ENCODE peak calls at places on chromosomes 16 and 17, in five cellular contexts. C is thoracic aorta, J is PC-3, B is H1, I is cardiac muscle cell. E is an unnamed sample.

GRCh38 chr17:43579570-43580140 is 33.5 kb upstream of the ETV4 start:
- DNase-seq in C (no peak), J (peak; percentile 87), B (no peak), I (no peak), E (no peak)

GRCh38 chr16:68344252-68344651 is 33.4 kb downstream of the PRMT7 start:
- DNase-seq in C (no peak), J (no peak), B (no peak), I (no peak), E (no peak)

GRCh38 chr17:39069114-39069756 is 82.2 kb downstream of the PLXDC1 start:
- DNase-seq in C (no peak), J (peak; percentile 40), B (no peak), I (peak; percentile 64), E (no peak)

GRCh38 chr16:53915452-53916160 is 211.7 kb downstream of the FTO start:
- DNase-seq in C (no peak), J (no peak), B (no peak), I (no peak), E (no peak)

GRCh38 chr17:82358467-82359350 is at the start of gene TEX19:
- DNase-seq in C (no peak), J (peak; percentile 35), B (no peak), I (no peak), E (no peak)

GRCh38 chr17:70810609-70811008 is 641.3 kb downstream of the KCNJ2 start:
- DNase-seq in C (no peak), J (peak; percentile 56), B (no peak), I (no peak), E (no peak)

GRCh38 chr17:81237591-81238489 is 1.0 kb downstream of the TEPSIN start:
- DNase-seq in C (no peak), J (peak; percentile 36), B (no peak), I (no peak), E (no peak)

GRCh38 chr17:17476865-17477467 is at the start of gene MED9:
- DNase-seq in C (peak; percentile 77), J (peak; percentile 97), B (peak; percentile 98), I (peak; percentile 94), E (peak; percentile 89)

GRCh38 chr17:16915752-16916556 is 56.0 kb downstream of the TNFRSF13B start:
- DNase-seq in C (no peak), J (peak; percentile 86), B (peak; percentile 82), I (peak; percentile 63), E (no peak)

GRCh38 chr17:40548491-40548981 is 16.7 kb downstream of the CCR7 start:
- DNase-seq in C (no peak), J (no peak), B (no peak), I (no peak), E (no peak)

GRCh38 chr17:43401293-43401692 is 2.5 kb downstream of the ARL4D start:
- DNase-seq in C (peak; percentile 35), J (peak; percentile 87), B (no peak), I (no peak), E (no peak)

GRCh38 chr16:86610779-86611516 is 32.6 kb downstream of the FOXL1 start:
- DNase-seq in C (no peak), J (no peak), B (no peak), I (no peak), E (no peak)

GRCh38 chr17:27244481-27245223 is 49.3 kb upstream of the WSB1 start:
- DNase-seq in C (peak; percentile 48), J (peak; percentile 68), B (peak; percentile 52), I (no peak), E (peak; percentile 96)

GRCh38 chr16:56632848-56633365 is 448 bp downstream of the MT1M start:
- DNase-seq in C (no peak), J (no peak), B (no peak), I (no peak), E (no peak)

GRCh38 chr17:75011788-75012319 is 616 bp upstream of the MRPL58 start:
- DNase-seq in C (no peak), J (peak; percentile 51), B (no peak), I (no peak), E (peak; percentile 70)

GRCh38 chr16:9308300-9309209 is 217.1 kb downstream of the HAPSTR1 start:
- DNase-seq in C (no peak), J (no peak), B (no peak), I (no peak), E (no peak)

GRCh38 chr16:5065813-5066212 is at the start of gene C16orf89:
- DNase-seq in C (no peak), J (no peak), B (no peak), I (no peak), E (no peak)

GRCh38 chr16:57634171-57634570 is 5.7 kb downstream of the ADGRG1 start:
- DNase-seq in C (no peak), J (peak; percentile 76), B (no peak), I (no peak), E (no peak)

GRCh38 chr16:89741342-89742014 is 20.1 kb downstream of the ZNF276 start:
- DNase-seq in C (no peak), J (no peak), B (no peak), I (peak; percentile 65), E (no peak)
- H3K27ac ChIP-seq in C (no peak overlapping the region), J (no peak overlapping the region), B (no peak overlapping the region), I (peak overlapping the region; percentile 61), E (no peak overlapping the region)

GRCh38 chr17:32265896-32266388 is 310 bp downstream of the RHBDL3 start:
- DNase-seq in C (no peak), J (no peak), B (no peak), I (no peak), E (no peak)

GRCh38 chr17:32264823-32265191 is 825 bp upstream of the RHBDL3 start:
- DNase-seq in C (no peak), J (no peak), B (peak; percentile 60), I (no peak), E (no peak)

GRCh38 chr17:32265192-32265895 is at the start of gene RHBDL3:
- DNase-seq in C (no peak), J (no peak), B (no peak), I (peak; percentile 38), E (no peak)

GRCh38 chr17:32261937-32262510 is 3.6 kb upstream of the RHBDL3 start:
- DNase-seq in C (no peak), J (no peak), B (no peak), I (no peak), E (no peak)

DNA sequence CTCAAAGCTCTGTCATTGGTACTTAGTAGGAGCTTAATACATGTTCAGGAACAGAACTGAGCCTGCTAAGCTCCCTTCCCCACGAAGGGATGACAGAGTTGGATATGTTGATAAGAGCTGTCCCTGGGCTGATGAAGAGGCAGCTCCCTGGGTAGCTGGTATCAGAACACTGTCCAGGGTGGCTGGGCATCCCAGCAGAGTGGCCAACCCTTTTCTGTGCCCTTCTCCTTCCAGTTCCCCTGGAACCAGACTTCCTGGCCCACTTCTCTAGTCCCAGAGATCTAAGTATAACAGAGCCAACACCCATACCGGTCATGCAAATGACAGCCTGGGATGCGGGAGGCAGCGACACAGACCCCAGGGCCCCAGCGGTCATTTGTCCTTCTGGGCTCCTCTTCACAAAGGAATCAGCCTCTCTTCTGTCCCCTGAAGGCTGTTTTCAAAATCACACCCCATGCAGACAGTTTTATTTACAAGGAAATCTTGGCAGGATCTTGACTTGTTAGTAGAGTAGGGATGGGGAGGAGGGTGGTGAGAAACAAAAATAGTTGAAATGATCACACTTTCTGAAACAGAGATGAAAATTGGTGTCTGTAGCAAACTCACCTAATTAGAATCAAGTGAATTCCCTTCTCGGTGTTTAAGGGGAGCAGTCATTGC is 1.4 kb upstream of the RHBDL3 start:
- DNase-seq in C (no peak), J (no peak), B (no peak), I (no peak), E (no peak)
- TF ChIP-seq CTCF in C (no peak), J (no peak), B (peak; percentile 43), I (peak; percentile 18), E (peak; percentile 22)

DNA sequence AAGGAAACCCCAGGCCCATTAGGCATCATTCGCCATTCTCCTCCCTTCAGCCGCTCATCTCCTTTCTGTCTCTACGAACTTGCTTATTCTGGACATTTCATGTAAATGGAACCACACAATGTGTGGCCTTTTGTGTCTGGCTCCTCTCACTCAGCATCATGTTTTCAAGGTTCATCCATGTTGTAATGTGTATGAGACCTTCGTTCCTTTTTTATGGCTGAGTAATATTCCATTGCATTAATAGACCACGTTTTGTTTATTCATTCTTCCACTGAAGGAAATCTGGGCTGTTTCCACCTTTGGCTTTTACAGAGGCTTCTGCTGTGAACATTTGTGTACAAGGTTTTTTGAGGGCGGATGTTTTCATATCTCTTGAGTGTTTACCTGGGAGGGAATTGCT is 3.2 kb downstream of the CRISPLD2 start:
- DNase-seq in C (no peak), J (no peak), B (no peak), I (no peak), E (no peak)
- H3K4me1 ChIP-seq in C (peaks cover 18% of the 10 kb centered on the region), J (peaks cover 17% of the 10 kb centered on the region), B (peaks cover 2% of the 10 kb centered on the region), I (peaks cover 16% of the 10 kb centered on the region), E (peaks cover 4% of the 10 kb centered on the region)

GRCh38 chr17:1159781-1160180 is 20.0 kb downstream of the ABR start:
- DNase-seq in C (no peak), J (no peak), B (no peak), I (no peak), E (no peak)
- H3K27ac ChIP-seq in C (no peak overlapping the region), J (no peak overlapping the region), B (no peak overlapping the region), I (no peak overlapping the region), E (no peak overlapping the region)

DNA sequence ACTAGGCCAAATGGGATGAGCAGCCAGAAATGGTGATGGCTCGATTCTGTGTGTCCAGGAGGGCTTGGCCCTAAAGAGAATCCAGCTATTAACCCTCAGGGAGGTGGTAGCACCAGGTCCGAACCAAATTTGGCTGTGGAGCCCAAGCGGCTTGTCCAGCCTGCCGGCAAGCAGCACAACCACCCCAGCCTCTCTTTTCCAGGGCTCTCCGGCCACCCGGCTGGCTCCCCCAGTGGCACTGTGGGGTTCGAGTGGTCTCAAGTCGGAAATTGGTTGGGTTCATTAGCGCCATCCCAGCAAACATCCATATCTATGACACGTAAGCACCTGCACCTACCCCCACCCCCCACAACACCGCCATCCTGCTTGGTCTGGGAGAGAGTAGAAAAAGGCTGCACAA is 35.4 kb downstream of the PLCD3 start:
- DNase-seq in C (no peak), J (no peak), B (no peak), I (no peak), E (no peak)
- TF ChIP-seq CTCF in C (no peak), J (no peak), B (no peak), I (no peak), E (no peak)

DNA sequence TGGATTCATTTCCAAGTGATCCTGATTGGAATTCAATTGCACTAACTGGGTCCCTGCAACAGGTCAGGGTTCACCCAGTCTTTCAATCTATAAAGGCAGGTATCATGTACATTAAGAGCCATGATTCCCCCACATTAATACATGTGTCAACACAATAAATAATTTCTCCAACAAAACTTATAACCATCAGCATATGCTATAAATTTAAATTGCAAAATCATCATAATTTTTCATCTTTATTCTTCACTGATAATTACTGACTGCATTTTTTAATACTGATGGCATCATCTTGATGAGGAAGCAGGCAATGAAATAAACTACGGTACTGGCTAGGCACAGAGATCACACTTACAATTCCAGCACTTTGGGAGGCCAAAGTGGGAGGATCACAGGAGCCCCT is 59.4 kb downstream of the ZFHX3 start:
- DNase-seq in C (no peak), J (no peak), B (no peak), I (no peak), E (no peak)
- H3K4me1 ChIP-seq in C (peaks cover 96% of the 10 kb centered on the region), J (peaks cover 51% of the 10 kb centered on the region), B (peaks cover 2% of the 10 kb centered on the region), I (peaks cover 54% of the 10 kb centered on the region), E (peaks cover 51% of the 10 kb centered on the region)

E was measured in tibial nerve.